ENCODE peak calls at places on chromosomes 2 and 18, in nine cellular contexts. Z, G, F, M, Y, U, W, V and C are unnamed samples.

GRCh38 chr18:76459687-76460350 is 35.2 kb downstream of the ZNF516 start:
- DNase-seq in U (peak), M (no peak), V (no peak), F (no peak), G (no peak), Z (peak), W (peak), Y (peak), C (peak)

GRCh38 chr2:110114007-110114591 is 1.5 kb downstream of the MALL start:
- DNase-seq in Z (peak), F (no peak), G (no peak), Y (peak), W (peak), M (no peak), V (no peak), U (peak), C (no peak)

GRCh38 chr2:233992481-233993217 is 57.9 kb upstream of the SPP2 start:
- DNase-seq in V (no peak), Z (no peak), F (no peak), G (no peak), U (no peak), M (no peak), W (no peak), Y (no peak), C (no peak)

GRCh38 chr2:133821107-133821760 is 253.0 kb upstream of the NCKAP5 start:
- DNase-seq in Y (no peak), W (no peak), M (no peak), V (no peak), Z (no peak), U (peak), G (no peak), F (no peak), C (no peak)

GRCh38 chr18:60044290-60045006 is 144.7 kb downstream of the PMAIP1 start:
- DNase-seq in M (no peak), W (no peak), F (no peak), V (no peak), Z (no peak), U (peak), G (no peak), Y (no peak), C (no peak)

GRCh38 chr2:128803222-128803621 is 484.6 kb upstream of the HS6ST1 start:
- DNase-seq in Z (no peak), Y (no peak), M (no peak), G (no peak), V (no peak), U (peak), F (no peak), W (no peak), C (no peak)

GRCh38 chr2:231929961-231930600 is 3.9 kb upstream of the NPPC start:
- DNase-seq in F (peak), Z (no peak), V (peak), G (peak), W (no peak), M (peak), Y (no peak), U (no peak), C (peak)

GRCh38 chr2:159051656-159052055 is 83.2 kb downstream of the TANC1 start:
- DNase-seq in G (no peak), Y (no peak), U (no peak), W (no peak), Z (no peak), F (no peak), V (no peak), M (no peak), C (peak)

GRCh38 chr2:70643715-70644114 is 90.1 kb upstream of the TGFA start:
- DNase-seq in Y (peak), W (no peak), M (peak), U (peak), V (peak), Z (no peak), G (peak), F (no peak), C (no peak)